ENCODE peak calls at places on chromosomes 3 and 15, in four cellular contexts. Q is cardiac muscle cell, B is psoas muscle, Z is K562. R is an unnamed sample.

GRCh38 chr15:89499156-89499555 is 2.8 kb upstream of the RHCG start:
- DNase-seq in Q (no peak), B (no peak), Z (no peak), R (no peak)

GRCh38 chr15:42104095-42104891 is 9.9 kb upstream of the PLA2G4D start:
- DNase-seq in Q (peak; percentile 57), B (no peak), Z (no peak), R (no peak)

GRCh38 chr3:186589856-186590579 is 19.5 kb downstream of the DNAJB11 start:
- DNase-seq in Q (peak; percentile 65), B (no peak), Z (no peak), R (peak; percentile 74)

GRCh38 chr3:94004301-94004910 is 24.0 kb downstream of the STX19 start:
- DNase-seq in Q (peak; percentile 82), B (no peak), Z (peak; percentile 27), R (no peak)

GRCh38 chr3:97793415-97794019 is 28.3 kb upstream of the CRYBG3 start:
- DNase-seq in Q (peak; percentile 76), B (no peak), Z (no peak), R (peak; percentile 27)

GRCh38 chr15:44194397-44195150 is 497 bp downstream of the FRMD5 start:
- DNase-seq in Q (peak; percentile 83), B (no peak), Z (peak; percentile 12), R (peak; percentile 67)

GRCh38 chr3:120013481-120013880 is 80.8 kb downstream of the GSK3B start:
- DNase-seq in Q (no peak), B (no peak), Z (no peak), R (no peak)

GRCh38 chr15:67142142-67143092 is 77.0 kb downstream of the SMAD3 start:
- DNase-seq in Q (peak; percentile 69), B (peak; percentile 76), Z (no peak), R (no peak)

GRCh38 chr3:63617391-63617790 is 35.1 kb upstream of the SNTN start:
- DNase-seq in Q (no peak), B (no peak), Z (no peak), R (no peak)

GRCh38 chr3:52495096-52495495 is at the start of gene STAB1:
- DNase-seq in Q (peak; percentile 38), B (peak; percentile 77), Z (no peak), R (no peak)

GRCh38 chr15:80442728-80443403 is 38.7 kb downstream of the ARNT2 start:
- DNase-seq in Q (no peak), B (no peak), Z (no peak), R (no peak)

GRCh38 chr3:126666002-126666401 is 11.1 kb upstream of the TXNRD3 start:
- DNase-seq in Q (no peak), B (no peak), Z (no peak), R (no peak)

GRCh38 chr3:126663750-126664149 is 8.8 kb upstream of the TXNRD3 start:
- DNase-seq in Q (no peak), B (no peak), Z (no peak), R (no peak)

GRCh38 chr3:126663257-126663656 is 8.3 kb upstream of the TXNRD3 start:
- DNase-seq in Q (no peak), B (no peak), Z (no peak), R (no peak)

GRCh38 chr3:126665221-126665936 is 10.5 kb upstream of the TXNRD3 start:
- DNase-seq in Q (no peak), B (no peak), Z (no peak), R (no peak)

GRCh38 chr3:126664591-126665214 is 9.8 kb upstream of the TXNRD3 start:
- DNase-seq in Q (no peak), B (no peak), Z (peak; percentile 9), R (no peak)
- TF ChIP-seq CTCF in Q (no peak), B (no peak), Z (peak; percentile 26), R (no peak)

GRCh38 chr3:151312972-151313371 is 3.6 kb downstream of the GPR87 start:
- DNase-seq in Q (no peak), B (no peak), Z (no peak), R (no peak)
- H3K4me1 ChIP-seq in Q (peaks cover 3% of the 10 kb centered on the region), B (no peaks in the 10 kb centered on the region), Z (no peaks in the 10 kb centered on the region), R (no peaks in the 10 kb centered on the region)

GRCh38 chr3:128946411-128946810 is 47.5 kb downstream of the CFAP92 start:
- DNase-seq in Q (peak; percentile 29), B (no peak), Z (no peak), R (no peak)

GRCh38 chr3:128949158-128949557 is 44.7 kb downstream of the CFAP92 start:
- DNase-seq in Q (no peak), B (no peak), Z (no peak), R (no peak)

GRCh38 chr3:128945041-128945877 is 48.6 kb downstream of the CFAP92 start:
- DNase-seq in Q (no peak), B (no peak), Z (no peak), R (no peak)

GRCh38 chr3:128945878-128946175 is 48.0 kb downstream of the CFAP92 start:
- DNase-seq in Q (no peak), B (no peak), Z (no peak), R (no peak)

DNA sequence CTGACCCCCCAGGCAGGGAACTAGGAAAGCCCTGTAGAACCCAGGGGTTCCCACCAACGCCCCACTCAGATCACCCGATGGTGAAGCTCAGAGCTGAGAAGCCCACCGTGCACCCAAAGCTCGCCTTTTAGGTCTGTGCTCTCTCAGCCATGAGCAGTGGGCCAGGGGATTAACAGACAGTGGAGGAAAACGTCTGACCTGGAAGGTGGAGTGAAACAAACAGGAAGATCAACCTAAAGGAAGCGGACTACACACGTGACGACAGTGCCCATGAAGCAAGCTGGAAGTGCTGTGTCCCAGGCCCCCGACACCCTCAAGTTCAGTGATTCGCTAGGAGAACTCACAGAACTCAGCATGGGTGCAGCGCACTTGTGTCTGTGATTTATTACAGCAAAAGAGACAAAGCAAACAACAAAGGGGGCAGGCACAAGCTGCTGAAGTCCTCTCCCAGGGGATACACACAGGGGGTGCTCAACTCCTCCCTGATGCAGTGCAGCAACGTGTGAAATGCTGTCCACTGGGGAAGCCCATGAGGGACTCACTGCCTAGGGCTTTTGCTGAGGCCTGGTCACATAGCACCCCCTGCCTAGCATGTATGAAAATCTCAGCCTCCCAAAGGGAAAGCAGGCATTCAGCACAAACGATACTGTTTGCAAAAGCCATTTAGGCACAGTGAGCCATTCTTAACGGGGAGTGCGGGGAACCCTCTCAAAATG is 43.5 kb downstream of the CFAP92 start:
- DNase-seq in Q (peak; percentile 30), B (no peak), Z (no peak), R (peak; percentile 49)
- TF ChIP-seq CTCF in Q (peak; percentile 23), B (no peak), Z (peak; percentile 28), R (peak; percentile 46)

GRCh38 chr15:40338921-40339620 is 1.7 kb downstream of the CCDC9B start:
- DNase-seq in Q (peak; percentile 76), B (peak; percentile 82), Z (no peak), R (no peak)
- H3K4me1 ChIP-seq in Q (peaks cover 34% of the 10 kb centered on the region), B (peaks cover 73% of the 10 kb centered on the region), Z (peaks cover 56% of the 10 kb centered on the region), R (peaks cover 22% of the 10 kb centered on the region)

DNA sequence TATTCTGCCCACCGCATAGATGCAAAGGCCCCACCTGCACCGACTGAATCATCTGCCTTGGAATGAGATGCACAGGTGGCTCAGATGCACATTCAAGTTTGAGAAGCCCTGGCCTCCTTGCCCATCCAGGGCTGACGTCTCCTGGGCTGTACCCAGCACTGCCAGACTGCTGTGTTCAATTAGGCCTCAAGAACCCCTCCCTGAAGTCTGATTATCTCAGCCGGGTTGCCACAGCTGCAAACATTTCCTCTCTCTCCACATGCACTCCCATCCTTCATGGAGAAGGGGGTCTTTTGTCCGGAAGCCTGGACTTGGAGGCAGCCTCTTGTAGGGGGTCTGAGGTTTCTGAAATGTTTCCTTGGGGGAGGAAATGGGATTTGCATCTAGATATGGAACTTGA is 459.4 kb upstream of the PROK2 start:
- DNase-seq in Q (no peak), B (no peak), Z (no peak), R (no peak)
- TF ChIP-seq CTCF in Q (no peak), B (no peak), Z (no peak), R (no peak)

R was measured in Caco-2.